ENCODE peak calls at places on chromosomes 7 and 10, in eight cellular contexts. One of them, this sample, is unnamed.

GRCh38 chr7:93117852-93118530 is at the start of gene SAMD9:
- DNase-seq in fibroblast of pulmonary artery: peak; percentile 87
- DNase-seq in A549: peak; percentile 77
- DNase-seq in WTC11: no peak
- DNase-seq in nephron progenitor cell: no peak
- DNase-seq in endothelial cell of umbilical vein: peak; percentile 76
- DNase-seq in B cell: peak; percentile 79
- DNase-seq in cardiac fibroblast: peak; percentile 87
- DNase-seq in this sample: peak; percentile 70

GRCh38 chr7:94301024-94301588 is 93.6 kb upstream of the COL1A2 start:
- DNase-seq in nephron progenitor cell: peak; percentile 42
- DNase-seq in A549: peak; percentile 95
- DNase-seq in B cell: no peak
- DNase-seq in cardiac fibroblast: peak; percentile 97
- DNase-seq in fibroblast of pulmonary artery: peak; percentile 97
- DNase-seq in WTC11: peak; percentile 65
- DNase-seq in endothelial cell of umbilical vein: peak; percentile 93
- DNase-seq in this sample: peak; percentile 68

GRCh38 chr10:67664936-67665335 is 31.1 kb downstream of the CTNNA3 start:
- DNase-seq in B cell: no peak
- DNase-seq in nephron progenitor cell: no peak
- DNase-seq in fibroblast of pulmonary artery: peak; percentile 1
- DNase-seq in WTC11: no peak
- DNase-seq in A549: no peak
- DNase-seq in cardiac fibroblast: peak; percentile 7
- DNase-seq in endothelial cell of umbilical vein: no peak
- DNase-seq in this sample: no peak

GRCh38 chr10:73817826-73818225 is 6.4 kb upstream of the NDST2 start:
- DNase-seq in cardiac fibroblast: no peak
- DNase-seq in A549: no peak
- DNase-seq in fibroblast of pulmonary artery: no peak
- DNase-seq in WTC11: no peak
- DNase-seq in endothelial cell of umbilical vein: no peak
- DNase-seq in B cell: no peak
- DNase-seq in nephron progenitor cell: no peak
- DNase-seq in this sample: no peak

GRCh38 chr7:18566829-18567228 is 71.3 kb downstream of the HDAC9 start:
- DNase-seq in cardiac fibroblast: no peak
- DNase-seq in endothelial cell of umbilical vein: no peak
- DNase-seq in A549: no peak
- DNase-seq in WTC11: no peak
- DNase-seq in fibroblast of pulmonary artery: no peak
- DNase-seq in nephron progenitor cell: no peak
- DNase-seq in B cell: peak; percentile 69
- DNase-seq in this sample: no peak

GRCh38 chr10:7359954-7360353 is 50.9 kb downstream of the SFMBT2 start:
- DNase-seq in A549: peak; percentile 22
- DNase-seq in fibroblast of pulmonary artery: no peak
- DNase-seq in WTC11: no peak
- DNase-seq in B cell: no peak
- DNase-seq in endothelial cell of umbilical vein: no peak
- DNase-seq in nephron progenitor cell: no peak
- DNase-seq in cardiac fibroblast: no peak
- DNase-seq in this sample: no peak

GRCh38 chr7:145732521-145732920 is 384.1 kb upstream of the CNTNAP2 start:
- DNase-seq in nephron progenitor cell: no peak
- DNase-seq in fibroblast of pulmonary artery: no peak
- DNase-seq in WTC11: no peak
- DNase-seq in cardiac fibroblast: no peak
- DNase-seq in B cell: no peak
- DNase-seq in A549: no peak
- DNase-seq in endothelial cell of umbilical vein: no peak
- DNase-seq in this sample: no peak

GRCh38 chr7:70739646-70740045 is 392.3 kb upstream of the GALNT17 start:
- DNase-seq in B cell: no peak
- DNase-seq in fibroblast of pulmonary artery: no peak
- DNase-seq in cardiac fibroblast: no peak
- DNase-seq in nephron progenitor cell: no peak
- DNase-seq in WTC11: no peak
- DNase-seq in endothelial cell of umbilical vein: no peak
- DNase-seq in A549: no peak
- DNase-seq in this sample: no peak

GRCh38 chr10:67156239-67156638 is 230.4 kb downstream of the LRRTM3 start:
- DNase-seq in WTC11: no peak
- DNase-seq in A549: no peak
- DNase-seq in endothelial cell of umbilical vein: no peak
- DNase-seq in cardiac fibroblast: no peak
- DNase-seq in B cell: no peak
- DNase-seq in fibroblast of pulmonary artery: no peak
- DNase-seq in nephron progenitor cell: no peak
- DNase-seq in this sample: no peak

GRCh38 chr7:1935176-1936005 is 265.3 kb downstream of the ELFN1 start:
- DNase-seq in A549: no peak
- DNase-seq in nephron progenitor cell: no peak
- DNase-seq in WTC11: no peak
- DNase-seq in fibroblast of pulmonary artery: no peak
- DNase-seq in B cell: no peak
- DNase-seq in endothelial cell of umbilical vein: no peak
- DNase-seq in cardiac fibroblast: no peak
- DNase-seq in this sample: no peak

GRCh38 chr7:86788948-86789347 is 145.2 kb downstream of the GRM3 start:
- DNase-seq in endothelial cell of umbilical vein: no peak
- DNase-seq in WTC11: no peak
- DNase-seq in A549: no peak
- DNase-seq in fibroblast of pulmonary artery: no peak
- DNase-seq in cardiac fibroblast: no peak
- DNase-seq in B cell: no peak
- DNase-seq in nephron progenitor cell: no peak
- DNase-seq in this sample: no peak

GRCh38 chr10:48649349-48649944 is 35.2 kb upstream of the WDFY4 start:
- DNase-seq in endothelial cell of umbilical vein: no peak
- DNase-seq in nephron progenitor cell: no peak
- DNase-seq in fibroblast of pulmonary artery: no peak
- DNase-seq in cardiac fibroblast: peak; percentile 21
- DNase-seq in WTC11: no peak
- DNase-seq in A549: no peak
- DNase-seq in B cell: no peak
- DNase-seq in this sample: no peak
- TF ChIP-seq CTCF in endothelial cell of umbilical vein: no peak
- TF ChIP-seq CTCF in nephron progenitor cell: no peak
- TF ChIP-seq CTCF in fibroblast of pulmonary artery: peak; percentile 17
- TF ChIP-seq CTCF in cardiac fibroblast: peak; percentile 21
- TF ChIP-seq CTCF in WTC11: no peak
- TF ChIP-seq CTCF in A549: no peak
- TF ChIP-seq CTCF in B cell: no peak
- TF ChIP-seq CTCF in this sample: no peak

GRCh38 chr10:93458821-93459257 is 23.3 kb downstream of the MYOF start:
- DNase-seq in cardiac fibroblast: peak; percentile 100
- DNase-seq in fibroblast of pulmonary artery: peak; percentile 99
- DNase-seq in WTC11: no peak
- DNase-seq in nephron progenitor cell: no peak
- DNase-seq in A549: peak; percentile 99
- DNase-seq in endothelial cell of umbilical vein: peak; percentile 98
- DNase-seq in B cell: no peak
- DNase-seq in this sample: peak; percentile 83

GRCh38 chr10:93461807-93462178 is 20.3 kb downstream of the MYOF start:
- DNase-seq in B cell: no peak
- DNase-seq in nephron progenitor cell: no peak
- DNase-seq in WTC11: no peak
- DNase-seq in fibroblast of pulmonary artery: peak; percentile 72
- DNase-seq in cardiac fibroblast: peak; percentile 59
- DNase-seq in endothelial cell of umbilical vein: peak; percentile 67
- DNase-seq in A549: peak; percentile 68
- DNase-seq in this sample: peak; percentile 66

GRCh38 chr10:93462371-93462770 is 19.8 kb downstream of the MYOF start:
- DNase-seq in nephron progenitor cell: no peak
- DNase-seq in B cell: no peak
- DNase-seq in A549: no peak
- DNase-seq in cardiac fibroblast: no peak
- DNase-seq in endothelial cell of umbilical vein: no peak
- DNase-seq in fibroblast of pulmonary artery: no peak
- DNase-seq in WTC11: no peak
- DNase-seq in this sample: no peak

GRCh38 chr10:93462881-93463280 is 19.3 kb downstream of the MYOF start:
- DNase-seq in B cell: no peak
- DNase-seq in endothelial cell of umbilical vein: peak; percentile 99
- DNase-seq in cardiac fibroblast: peak; percentile 83
- DNase-seq in nephron progenitor cell: no peak
- DNase-seq in fibroblast of pulmonary artery: peak; percentile 79
- DNase-seq in A549: peak; percentile 71
- DNase-seq in WTC11: no peak
- DNase-seq in this sample: no peak

GRCh38 chr10:93461124-93461806 is 20.9 kb downstream of the MYOF start:
- DNase-seq in B cell: no peak
- DNase-seq in fibroblast of pulmonary artery: peak; percentile 45
- DNase-seq in cardiac fibroblast: peak; percentile 42
- DNase-seq in A549: no peak
- DNase-seq in nephron progenitor cell: no peak
- DNase-seq in endothelial cell of umbilical vein: peak; percentile 67
- DNase-seq in WTC11: no peak
- DNase-seq in this sample: no peak
- TF ChIP-seq CTCF in B cell: no peak
- TF ChIP-seq CTCF in fibroblast of pulmonary artery: no peak
- TF ChIP-seq CTCF in cardiac fibroblast: no peak
- TF ChIP-seq CTCF in A549: no peak
- TF ChIP-seq CTCF in nephron progenitor cell: no peak
- TF ChIP-seq CTCF in endothelial cell of umbilical vein: no peak
- TF ChIP-seq CTCF in WTC11: no peak
- TF ChIP-seq CTCF in this sample: no peak

GRCh38 chr7:74023037-74023436 is 4.9 kb upstream of the ELN start:
- DNase-seq in endothelial cell of umbilical vein: peak; percentile 79
- DNase-seq in B cell: no peak
- DNase-seq in nephron progenitor cell: no peak
- DNase-seq in fibroblast of pulmonary artery: peak; percentile 48
- DNase-seq in WTC11: no peak
- DNase-seq in A549: peak; percentile 56
- DNase-seq in cardiac fibroblast: peak; percentile 63
- DNase-seq in this sample: peak; percentile 48
- TF ChIP-seq CTCF in endothelial cell of umbilical vein: no peak
- TF ChIP-seq CTCF in B cell: no peak
- TF ChIP-seq CTCF in nephron progenitor cell: no peak
- TF ChIP-seq CTCF in fibroblast of pulmonary artery: no peak
- TF ChIP-seq CTCF in WTC11: no peak
- TF ChIP-seq CTCF in A549: no peak
- TF ChIP-seq CTCF in cardiac fibroblast: no peak
- TF ChIP-seq CTCF in this sample: no peak

DNA sequence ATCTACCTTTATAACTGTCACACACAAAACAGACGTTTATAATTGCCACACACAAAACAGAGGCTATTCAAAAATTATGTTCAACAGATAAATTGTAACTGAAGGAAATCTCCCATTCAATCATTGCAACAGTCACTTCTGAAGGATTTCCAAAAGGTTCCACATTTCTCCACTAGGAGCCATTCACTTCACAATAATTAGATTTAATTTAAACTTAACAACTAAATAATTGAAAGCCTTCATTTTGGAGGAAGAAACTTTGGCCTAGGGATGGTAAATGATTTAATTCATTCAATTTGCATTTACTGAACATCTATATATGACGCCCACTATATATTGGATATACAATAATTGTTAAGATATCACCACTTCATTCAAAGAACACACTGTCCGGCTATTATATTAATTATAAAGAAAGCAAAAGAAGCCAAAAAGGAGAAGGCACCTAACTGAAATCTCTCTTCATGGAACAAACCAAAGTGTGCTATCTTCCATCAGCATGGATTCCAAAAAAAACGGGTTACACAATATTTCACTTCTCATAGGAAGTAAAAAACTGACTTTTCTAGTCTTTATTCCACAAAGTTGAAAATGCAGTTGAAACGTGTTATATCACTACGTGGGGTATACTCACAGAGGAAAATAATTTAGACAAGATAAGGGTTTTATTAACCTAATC is 1.7 kb downstream of the ATAD1 start:
- DNase-seq in B cell: no peak
- DNase-seq in cardiac fibroblast: no peak
- DNase-seq in WTC11: no peak
- DNase-seq in fibroblast of pulmonary artery: no peak
- DNase-seq in endothelial cell of umbilical vein: no peak
- DNase-seq in nephron progenitor cell: no peak
- DNase-seq in A549: no peak
- DNase-seq in this sample: no peak
- TF ChIP-seq CTCF in B cell: no peak
- TF ChIP-seq CTCF in cardiac fibroblast: no peak
- TF ChIP-seq CTCF in WTC11: no peak
- TF ChIP-seq CTCF in fibroblast of pulmonary artery: peak; percentile 11
- TF ChIP-seq CTCF in endothelial cell of umbilical vein: no peak
- TF ChIP-seq CTCF in nephron progenitor cell: no peak
- TF ChIP-seq CTCF in A549: no peak
- TF ChIP-seq CTCF in this sample: no peak

GRCh38 chr7:157080111-157080730 is 58.5 kb upstream of the UBE3C start:
- DNase-seq in B cell: no peak
- DNase-seq in fibroblast of pulmonary artery: no peak
- DNase-seq in WTC11: no peak
- DNase-seq in endothelial cell of umbilical vein: no peak
- DNase-seq in cardiac fibroblast: no peak
- DNase-seq in A549: no peak
- DNase-seq in nephron progenitor cell: no peak
- DNase-seq in this sample: no peak
- TF ChIP-seq CTCF in B cell: no peak
- TF ChIP-seq CTCF in fibroblast of pulmonary artery: no peak
- TF ChIP-seq CTCF in WTC11: no peak
- TF ChIP-seq CTCF in endothelial cell of umbilical vein: no peak
- TF ChIP-seq CTCF in cardiac fibroblast: no peak
- TF ChIP-seq CTCF in A549: no peak
- TF ChIP-seq CTCF in nephron progenitor cell: no peak
- TF ChIP-seq CTCF in this sample: no peak

DNA sequence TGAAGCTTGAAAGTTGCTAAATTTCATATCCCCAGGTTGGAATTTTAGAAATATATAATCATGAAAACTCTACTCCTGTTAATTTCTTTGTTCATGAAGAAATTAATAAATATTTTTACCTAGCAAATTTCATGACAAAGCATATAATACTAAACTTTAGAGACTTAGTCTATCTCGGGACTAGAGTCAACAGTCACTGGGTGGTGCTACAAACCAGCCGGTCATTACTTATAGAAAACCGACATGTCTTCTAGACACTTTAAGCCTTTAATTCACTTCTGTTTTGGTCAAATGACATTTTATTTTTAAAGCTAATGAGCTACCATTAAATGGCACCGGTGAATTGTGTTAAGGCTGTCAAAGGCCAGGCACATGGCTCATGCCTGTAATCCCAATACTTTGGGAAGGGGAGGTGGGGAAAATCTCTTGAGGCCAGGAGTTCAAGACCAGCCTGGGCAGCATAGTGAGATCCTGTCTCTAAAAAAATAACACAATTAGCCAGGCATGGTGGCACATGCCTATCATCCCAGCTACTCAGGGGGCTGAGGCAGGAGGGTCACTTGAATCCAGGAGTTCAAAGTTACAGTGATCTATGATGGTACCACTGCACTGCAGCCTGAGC is 270.1 kb downstream of the CACNA2D1 start:
- DNase-seq in B cell: no peak
- DNase-seq in A549: no peak
- DNase-seq in cardiac fibroblast: no peak
- DNase-seq in nephron progenitor cell: no peak
- DNase-seq in endothelial cell of umbilical vein: no peak
- DNase-seq in WTC11: no peak
- DNase-seq in fibroblast of pulmonary artery: no peak
- DNase-seq in this sample: no peak
- TF ChIP-seq CTCF in B cell: no peak
- TF ChIP-seq CTCF in A549: no peak
- TF ChIP-seq CTCF in cardiac fibroblast: no peak
- TF ChIP-seq CTCF in nephron progenitor cell: no peak
- TF ChIP-seq CTCF in endothelial cell of umbilical vein: no peak
- TF ChIP-seq CTCF in WTC11: no peak
- TF ChIP-seq CTCF in fibroblast of pulmonary artery: no peak
- TF ChIP-seq CTCF in this sample: no peak